ENCODE peak calls at places on chromosomes 12 and 14, in nine cellular contexts. Q is astrocyte of the cerebellum, C is lower leg skin, E is glutamatergic neuron, X is astrocyte of the spinal cord, U is AG10803, P is fibroblast of mammary gland, I is stomach, M is brain microvascular endothelial cell. R is an unnamed sample.

GRCh38 chr12:84813780-84814663 is 98.6 kb downstream of the SLC6A15 start:
- DNase-seq in X (no peak), I (no peak), U (no peak), M (no peak), E (no peak), C (no peak), Q (no peak), P (no peak), R (no peak)

GRCh38 chr12:124700810-124701594 is 133.6 kb upstream of the NCOR2 start:
- DNase-seq in X (peak; percentile 60), C (no peak), E (no peak), M (no peak), I (peak; percentile 68), U (peak; percentile 83), Q (no peak), P (no peak), R (no peak)

GRCh38 chr12:3552726-3553045 is 61.7 kb downstream of the PRMT8 start:
- DNase-seq in C (peak; percentile 62), M (no peak), U (no peak), P (no peak), Q (no peak), X (no peak), E (no peak), I (peak; percentile 16), R (no peak)

GRCh38 chr12:101854747-101855146 is 22.6 kb upstream of the DRAM1 start:
- DNase-seq in M (no peak), E (no peak), U (no peak), P (no peak), X (no peak), C (no peak), I (no peak), Q (no peak), R (no peak)

GRCh38 chr12:109612975-109613502 is 39.4 kb downstream of the MVK start:
- DNase-seq in U (peak; percentile 8), I (no peak), Q (no peak), M (peak; percentile 7), P (peak; percentile 20), E (no peak), X (peak; percentile 5), C (no peak), R (no peak)

GRCh38 chr12:130728158-130729058 is 12.3 kb upstream of the RIMBP2 start:
- DNase-seq in E (no peak), U (no peak), Q (no peak), I (no peak), X (no peak), P (no peak), C (peak; percentile 36), M (no peak), R (no peak)

GRCh38 chr12:107536613-107537012 is 149.0 kb upstream of the PWP1 start:
- DNase-seq in M (no peak), C (no peak), X (peak; percentile 13), U (peak; percentile 6), P (peak; percentile 20), E (no peak), I (no peak), Q (peak; percentile 43), R (no peak)

GRCh38 chr12:119249441-119249840 is 70.7 kb downstream of the HSPB8 start:
- DNase-seq in M (no peak), C (no peak), X (no peak), Q (no peak), I (no peak), P (no peak), U (no peak), E (no peak), R (no peak)

GRCh38 chr12:71469235-71469873 is 29.8 kb downstream of the LGR5 start:
- DNase-seq in C (no peak), I (no peak), X (peak; percentile 13), E (no peak), P (peak; percentile 84), Q (no peak), M (peak; percentile 48), U (peak; percentile 8), R (no peak)

GRCh38 chr14:87264386-87264785 is 728.6 kb downstream of the GALC start:
- DNase-seq in M (no peak), C (no peak), I (no peak), E (no peak), U (no peak), Q (no peak), X (no peak), P (no peak), R (no peak)

GRCh38 chr12:103705927-103706326 is 118.9 kb downstream of the STAB2 start:
- DNase-seq in C (no peak), Q (no peak), P (no peak), E (no peak), X (no peak), U (no peak), I (no peak), M (no peak), R (no peak)

GRCh38 chr12:72271741-72272661 is at the start of gene TRHDE:
- DNase-seq in I (no peak), M (peak; percentile 20), C (no peak), E (peak; percentile 64), X (peak; percentile 76), Q (no peak), P (peak; percentile 12), U (peak; percentile 47), R (peak; percentile 36)

DNA sequence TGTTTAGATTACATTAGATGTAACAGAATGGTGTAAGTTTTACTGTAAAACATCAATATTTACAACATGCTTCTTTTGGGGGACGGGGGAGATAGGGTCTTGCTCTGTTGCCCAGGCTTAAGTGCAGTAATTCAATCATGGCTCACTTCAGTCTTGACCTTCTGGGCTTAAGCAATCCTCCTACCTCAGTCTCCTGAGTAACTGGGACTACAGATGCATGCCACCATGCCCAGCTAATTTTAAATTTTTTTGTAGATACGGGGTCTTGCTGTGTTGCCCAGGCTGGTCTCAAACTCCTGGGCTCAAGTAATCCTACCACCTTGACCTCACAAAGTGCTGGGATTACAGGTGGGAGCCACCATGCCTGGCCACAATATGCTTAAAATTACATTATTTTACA is 23.8 kb downstream of the TUBA1A start:
- DNase-seq in U (no peak), Q (no peak), M (no peak), X (no peak), I (no peak), P (no peak), E (no peak), C (no peak), R (no peak)
- TF ChIP-seq CTCF in U (no peak), Q (no peak), M (no peak), X (no peak), I (no peak), P (no peak), E (no peak), C (no peak), R (no peak)

GRCh38 chr12:113464852-113465719 is 6.6 kb downstream of the LHX5 start:
- DNase-seq in X (no peak), M (no peak), Q (no peak), I (no peak), C (no peak), E (peak; percentile 63), P (no peak), U (no peak), R (no peak)
- TF ChIP-seq CTCF in X (no peak), M (no peak), Q (no peak), I (no peak), C (no peak), E (no peak), P (no peak), U (no peak), R (no peak)

DNA sequence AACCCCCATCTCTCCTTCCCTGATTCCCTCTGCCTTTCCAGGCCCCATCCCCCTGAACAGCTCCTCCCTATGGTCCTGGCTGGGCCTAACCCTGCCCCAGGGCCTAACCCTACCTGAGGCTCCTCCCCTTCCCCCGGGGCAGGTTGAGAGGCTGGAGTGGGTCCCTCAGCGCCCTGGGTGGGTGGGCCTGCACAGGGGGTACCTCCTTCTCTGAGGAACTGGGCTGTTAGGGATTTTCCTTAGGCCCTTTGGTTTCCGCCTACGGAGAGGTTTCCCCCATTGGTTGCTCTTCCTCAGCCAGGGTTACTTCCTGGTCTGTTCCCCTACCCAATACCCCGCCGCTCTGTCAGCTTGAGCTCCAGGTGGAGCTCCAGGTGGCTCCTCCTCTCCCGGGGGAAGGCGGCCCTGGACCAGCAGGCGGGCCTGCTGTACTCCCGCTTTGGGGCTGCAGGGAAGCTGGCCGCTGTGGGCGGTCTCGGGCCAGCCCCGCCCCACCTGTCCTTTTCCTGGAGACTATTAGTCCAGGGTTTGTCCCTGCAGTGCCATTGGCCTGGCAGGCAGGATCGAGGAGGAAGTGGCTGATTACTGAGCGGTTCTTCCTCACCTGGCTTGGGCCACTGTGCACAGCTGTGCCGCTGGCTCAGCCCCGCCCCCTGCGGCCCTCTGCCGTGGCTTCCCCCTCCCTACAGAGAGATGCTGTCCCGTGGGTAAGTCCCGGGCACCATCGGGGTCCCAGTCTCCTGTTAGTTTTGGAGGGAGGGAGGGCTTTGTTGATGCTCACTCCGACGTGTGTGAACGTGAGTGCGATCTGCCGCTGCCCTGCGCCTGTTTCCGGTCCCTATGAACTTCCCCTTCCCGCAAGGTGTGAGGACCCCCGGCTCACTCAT is 2.5 kb downstream of the C12orf57 start:
- DNase-seq in I (peak; percentile 97), C (peak; percentile 92), P (no peak), E (peak; percentile 73), M (no peak), X (no peak), U (no peak), Q (no peak), R (no peak)
- TF ChIP-seq CTCF in I (no peak), C (no peak), P (no peak), E (no peak), M (no peak), X (no peak), U (no peak), Q (no peak), R (no peak)

GRCh38 chr14:75587388-75587787 is 9.0 kb downstream of the FLVCR2 start:
- DNase-seq in X (no peak), I (no peak), P (no peak), C (no peak), M (no peak), U (no peak), E (no peak), Q (no peak), R (no peak)

GRCh38 chr14:75591987-75592575 is 13.7 kb downstream of the FLVCR2 start:
- DNase-seq in C (no peak), X (no peak), E (no peak), I (no peak), Q (no peak), M (no peak), P (no peak), U (no peak), R (no peak)

GRCh38 chr14:75595211-75595610 is 16.8 kb downstream of the FLVCR2 start:
- DNase-seq in C (no peak), M (peak; percentile 32), Q (no peak), X (no peak), I (no peak), P (no peak), U (no peak), E (no peak), R (no peak)

GRCh38 chr14:75589896-75590295 is 11.5 kb downstream of the FLVCR2 start:
- DNase-seq in C (no peak), P (no peak), Q (no peak), E (no peak), I (no peak), U (no peak), M (no peak), X (no peak), R (no peak)

DNA sequence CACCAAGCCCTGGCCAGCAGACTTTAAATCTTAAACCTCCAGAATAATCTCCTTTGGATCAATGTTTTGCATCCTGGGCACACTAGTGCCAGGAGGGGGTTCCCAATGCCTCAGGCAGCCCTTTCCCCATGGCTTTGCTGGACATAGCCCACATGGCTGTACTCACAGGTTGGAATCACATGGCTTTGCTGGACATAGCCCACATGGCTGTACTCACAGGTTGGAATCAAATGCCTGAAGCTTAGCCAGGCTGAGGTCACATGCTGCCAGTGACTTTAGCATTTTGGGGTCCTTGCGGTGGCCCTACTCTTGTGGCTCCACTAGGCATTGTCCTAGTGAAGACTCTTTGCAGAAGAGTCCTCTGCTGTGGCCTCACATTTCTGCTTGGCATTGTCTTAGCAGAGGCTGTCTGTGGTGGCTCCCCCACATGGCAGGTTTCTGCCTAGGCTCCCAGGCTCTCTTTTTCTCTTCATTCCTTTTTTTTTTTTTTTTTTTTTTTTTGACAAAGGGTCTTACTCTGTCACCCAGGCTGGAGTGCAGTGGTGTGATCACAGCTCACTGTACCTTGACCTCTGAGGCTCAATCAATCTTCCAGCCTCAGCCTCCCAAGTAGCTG is 13.0 kb downstream of the FLVCR2 start:
- DNase-seq in C (no peak), X (no peak), U (no peak), I (no peak), M (no peak), P (no peak), E (no peak), Q (no peak), R (no peak)
- TF ChIP-seq CTCF in C (no peak), X (no peak), U (no peak), I (no peak), M (peak; percentile 29), P (peak; percentile 13), E (no peak), Q (no peak), R (no peak)